ENCODE peak calls at places on chromosomes 6 and 20, in seven cellular contexts. M, U, K, R, O, V and I are unnamed samples.

GRCh38 chr20:57660510-57661199 is 40.4 kb upstream of the ZBP1 start:
- DNase-seq in O (no peak), R (no peak), V (peak), U (peak), K (no peak), M (peak), I (peak)

GRCh38 chr6:41577356-41577864 is 31.2 kb downstream of the FOXP4 start:
- DNase-seq in K (no peak), R (no peak), V (no peak), U (no peak), M (no peak), O (no peak), I (no peak)

GRCh38 chr20:63641146-63641791 is 12.0 kb downstream of the STMN3 start:
- DNase-seq in K (no peak), R (no peak), M (no peak), O (no peak), V (peak), U (no peak), I (no peak)

GRCh38 chr20:23161244-23161875 is 75.2 kb upstream of the CD93 start:
- DNase-seq in O (peak), M (peak), K (no peak), V (no peak), R (no peak), U (no peak), I (no peak)

GRCh38 chr20:35329435-35330139 is 37.4 kb upstream of the FAM83C start:
- DNase-seq in K (peak), O (peak), V (no peak), R (peak), U (no peak), M (no peak), I (no peak)

GRCh38 chr6:113364781-113365545 is 492.2 kb upstream of the MARCKS start:
- DNase-seq in R (no peak), V (no peak), U (no peak), K (no peak), O (peak), M (no peak), I (no peak)

GRCh38 chr20:24017160-24017761 is 28.7 kb upstream of the GGTLC1 start:
- DNase-seq in V (no peak), K (no peak), R (no peak), U (no peak), M (no peak), O (no peak), I (no peak)

GRCh38 chr20:1370548-1371110 is 22.2 kb downstream of the FKBP1A start:
- DNase-seq in M (no peak), U (no peak), V (no peak), K (no peak), R (no peak), O (peak), I (no peak)

GRCh38 chr6:101290346-101290745 is 103.2 kb upstream of the GRIK2 start:
- DNase-seq in V (no peak), U (no peak), K (no peak), R (no peak), O (no peak), M (no peak), I (no peak)

GRCh38 chr20:36462440-36463211 is 78.7 kb upstream of the MYL9 start:
- DNase-seq in V (no peak), U (peak), M (peak), K (peak), R (no peak), O (peak), I (peak)

GRCh38 chr20:63009988-63010769 is 3.4 kb upstream of the BHLHE23 start:
- DNase-seq in O (peak), U (no peak), R (no peak), M (no peak), K (no peak), V (peak), I (no peak)

GRCh38 chr6:113103618-113104390 is 753.3 kb upstream of the MARCKS start:
- DNase-seq in U (no peak), R (no peak), K (no peak), M (no peak), V (no peak), O (peak), I (no peak)

GRCh38 chr6:158040804-158041347 is 59.2 kb downstream of the SYNJ2 start:
- DNase-seq in U (no peak), O (peak), R (no peak), V (no peak), M (no peak), K (no peak), I (peak)

GRCh38 chr6:37784585-37784967 is 35.0 kb upstream of the ZFAND3 start:
- DNase-seq in V (no peak), R (no peak), M (no peak), U (no peak), K (peak), O (no peak), I (no peak)

GRCh38 chr20:17316316-17317038 is 89.6 kb downstream of the PCSK2 start:
- DNase-seq in O (no peak), K (no peak), U (no peak), M (no peak), V (no peak), R (no peak), I (no peak)

GRCh38 chr20:25461281-25461650 is 53.8 kb downstream of the GINS1 start:
- DNase-seq in O (no peak), V (no peak), K (no peak), M (no peak), U (no peak), R (no peak), I (no peak)

GRCh38 chr6:32843321-32843978 is 397 bp downstream of the PSMB8 start:
- DNase-seq in V (no peak), M (no peak), U (no peak), O (no peak), R (no peak), K (no peak), I (no peak)

GRCh38 chr6:37160922-37161778 is 8.8 kb upstream of the PIM1 start:
- DNase-seq in U (no peak), K (no peak), V (no peak), M (no peak), O (peak), R (no peak), I (no peak)

DNA sequence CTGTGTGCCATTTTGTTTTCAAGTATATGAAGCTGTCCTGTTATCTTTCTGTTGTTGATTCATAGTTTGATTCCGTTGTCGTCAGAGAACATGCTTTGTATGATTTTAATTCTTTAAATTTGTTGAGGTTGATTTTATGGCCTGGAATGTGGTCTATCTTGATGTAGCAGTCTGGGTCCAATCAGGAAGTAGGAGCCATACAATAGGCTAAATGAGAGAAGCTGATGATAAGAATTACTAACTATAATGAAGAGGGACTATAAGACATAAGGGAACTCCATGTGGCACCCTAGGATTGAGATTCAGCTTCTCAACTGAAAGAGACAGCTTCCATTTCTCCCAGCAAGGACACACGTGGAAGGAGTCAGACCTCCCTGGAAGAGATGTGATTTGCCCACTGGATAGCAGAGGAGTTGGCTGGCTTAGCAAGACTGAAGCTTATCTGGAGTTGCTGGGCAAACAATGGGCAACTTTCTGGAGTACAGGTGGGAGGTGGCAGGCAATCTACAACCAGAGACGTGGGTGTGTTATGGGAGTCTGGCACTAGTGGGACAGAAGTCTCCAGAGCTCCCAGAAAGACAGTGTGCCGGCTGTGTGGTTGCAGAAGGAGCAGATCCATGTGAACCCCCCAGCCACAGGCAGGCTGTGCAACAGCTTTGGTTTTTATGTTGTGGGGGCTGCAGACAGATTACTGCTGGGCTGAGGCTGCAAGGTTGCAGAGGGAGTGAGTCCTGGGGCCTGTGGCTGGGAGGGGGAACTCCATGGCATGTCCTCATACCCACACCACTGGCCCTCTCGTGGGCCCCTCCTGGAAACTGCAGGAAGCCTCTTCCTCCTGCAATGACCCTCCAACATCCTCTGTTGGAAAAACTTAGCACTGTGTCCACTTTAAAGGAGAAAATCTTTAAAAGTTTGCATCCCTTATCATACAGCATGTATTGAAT is 7.1 kb downstream of the ZNF831 start:
- DNase-seq in M (peak), O (no peak), K (no peak), V (no peak), R (no peak), U (no peak), I (no peak)
- H3K4me3 ChIP-seq in M (no peak), O (no peak), K (no peak), V (no peak), R (no peak), U (no peak), I (no peak)

GRCh38 chr20:51540585-51540984 is 1.9 kb downstream of the NFATC2 start:
- DNase-seq in M (no peak), V (no peak), O (no peak), K (no peak), R (no peak), U (no peak), I (no peak)
- H3K4me3 ChIP-seq in M (peak), V (peak), O (no peak), K (no peak), R (no peak), U (no peak), I (no peak)

DNA sequence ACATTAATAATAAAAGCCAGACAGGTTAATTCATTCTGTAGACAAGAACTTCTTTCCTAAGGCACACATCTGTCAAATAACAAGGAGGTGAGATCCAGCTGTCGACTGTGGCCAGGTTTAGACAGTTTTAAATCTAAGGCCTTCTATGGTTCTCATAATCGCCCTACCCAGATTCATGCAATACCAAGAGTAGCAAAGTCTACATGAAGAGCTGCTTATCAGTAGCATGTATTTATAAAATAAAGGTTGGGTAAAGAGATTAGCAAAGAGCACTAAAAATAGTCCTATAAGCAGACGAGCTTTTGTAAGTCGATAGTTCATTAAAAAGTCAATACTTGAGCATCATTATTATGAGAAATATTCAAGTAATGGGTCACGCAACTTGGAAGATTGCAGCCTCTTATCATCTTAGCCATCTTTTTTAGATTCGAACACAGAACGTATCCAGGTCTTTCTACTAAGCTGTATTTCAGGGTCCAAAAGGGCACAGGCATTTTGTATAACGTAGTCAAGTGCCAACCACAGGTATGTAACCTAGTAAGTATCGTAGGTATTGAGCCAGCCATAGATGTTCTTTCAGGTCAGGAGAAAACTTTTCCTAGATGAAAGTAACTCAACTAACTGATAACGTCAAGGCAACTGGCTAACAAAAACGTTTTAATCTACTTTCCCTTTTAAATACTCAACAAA is 3.1 kb downstream of the CNKSR3 start:
- DNase-seq in K (no peak), M (no peak), V (no peak), U (no peak), O (no peak), R (no peak), I (no peak)
- H3K4me3 ChIP-seq in K (no peak), M (peak), V (no peak), U (no peak), O (no peak), R (no peak), I (peak)

GRCh38 chr6:17418281-17419188 is 25.1 kb downstream of the CAP2 start:
- DNase-seq in K (no peak), M (no peak), O (peak), R (no peak), V (no peak), U (no peak), I (no peak)

GRCh38 chr6:17408081-17408480 is 14.7 kb downstream of the CAP2 start:
- DNase-seq in V (no peak), K (no peak), O (no peak), U (no peak), M (no peak), R (no peak), I (no peak)

GRCh38 chr6:17417817-17418216 is 24.4 kb downstream of the CAP2 start:
- DNase-seq in O (peak), V (no peak), K (no peak), R (no peak), U (no peak), M (no peak), I (no peak)

GRCh38 chr6:17410281-17410680 is 16.9 kb downstream of the CAP2 start:
- DNase-seq in R (no peak), U (no peak), M (no peak), V (no peak), K (no peak), O (no peak), I (no peak)

GRCh38 chr6:17413313-17413750 is 19.9 kb downstream of the CAP2 start:
- DNase-seq in O (peak), R (no peak), M (no peak), U (no peak), V (no peak), K (no peak), I (no peak)
- H3K4me3 ChIP-seq in O (no peak), R (no peak), M (no peak), U (no peak), V (no peak), K (no peak), I (no peak)

DNA sequence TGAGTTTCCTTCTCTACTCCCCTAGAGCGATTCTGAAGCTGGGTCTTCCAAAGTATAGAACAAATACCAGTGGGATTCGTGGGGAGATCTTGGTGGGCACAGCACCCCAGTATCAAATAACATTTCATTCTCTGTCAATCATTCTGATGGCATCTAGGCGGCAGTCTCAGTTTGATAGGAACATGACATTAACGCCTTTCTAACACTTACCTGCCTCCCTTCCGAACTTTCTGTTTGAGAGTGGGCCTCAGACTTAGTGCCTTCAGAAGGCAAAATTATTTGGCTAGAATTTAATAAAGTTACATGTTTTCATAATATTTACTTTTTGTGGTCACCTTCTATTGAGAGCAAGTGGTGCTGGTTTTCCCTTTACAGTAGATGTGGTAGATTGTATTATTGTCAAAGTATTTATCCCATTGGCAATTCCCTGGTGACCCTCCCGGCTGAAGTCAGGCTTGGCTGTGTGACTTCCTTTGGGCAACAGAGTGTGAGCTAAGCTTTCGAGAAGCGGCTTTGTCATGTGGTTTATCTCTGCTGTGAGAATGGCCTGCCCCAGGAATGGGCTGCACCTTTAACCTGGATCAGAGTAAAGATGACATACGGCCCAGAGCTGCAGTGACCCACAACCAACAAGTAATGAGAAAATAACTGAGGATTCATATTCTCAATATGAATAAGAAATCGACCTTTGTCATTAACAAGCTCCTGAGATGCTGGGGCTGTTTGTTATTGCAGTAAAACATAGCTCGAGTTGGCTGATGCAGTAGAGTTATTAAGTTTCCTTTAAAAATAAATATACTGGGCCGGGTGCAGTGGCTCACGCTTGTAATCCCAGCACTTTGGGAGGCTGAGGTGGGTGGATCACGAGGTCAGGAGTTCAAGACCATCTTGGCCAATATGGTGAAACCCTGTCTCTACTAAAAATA is 45.2 kb upstream of the PTPN1 start:
- DNase-seq in U (no peak), R (no peak), M (no peak), O (peak), V (no peak), K (no peak), I (peak)
- H3K4me3 ChIP-seq in U (no peak), R (no peak), M (peak), O (no peak), V (no peak), K (no peak), I (no peak)

GRCh38 chr6:143676437-143677045 is 1.2 kb upstream of the PHACTR2 start:
- DNase-seq in V (no peak), R (no peak), U (no peak), M (no peak), O (no peak), K (no peak), I (no peak)
- H3K4me3 ChIP-seq in V (no peak), R (no peak), U (no peak), M (no peak), O (no peak), K (no peak), I (peak)

GRCh38 chr6:131948692-131949614 is 2.2 kb downstream of the CCN2 start:
- DNase-seq in O (peak), U (peak), K (no peak), M (no peak), R (no peak), V (no peak), I (peak)
- H3K4me3 ChIP-seq in O (peak), U (peak), K (no peak), M (peak), R (no peak), V (no peak), I (peak)